ENCODE peak calls at places on chromosomes 3 and 15, in eight cellular contexts. Y, G, L, K, A, H, Z and V are unnamed samples.

GRCh38 chr3:65605876-65606432 is 432.8 kb downstream of the MAGI1 start:
- DNase-seq in Y (no peak), G (no peak), L (no peak), K (no peak), A (no peak), H (no peak), Z (no peak), V (no peak)

GRCh38 chr3:184082465-184082864 is 14.4 kb upstream of the HTR3E start:
- DNase-seq in Y (no peak), G (no peak), L (no peak), K (no peak), A (no peak), H (no peak), Z (no peak), V (no peak)

GRCh38 chr15:92808611-92809063 is 91.5 kb upstream of the CHD2 start:
- DNase-seq in Y (no peak), G (no peak), L (peak), K (peak), A (no peak), H (no peak), Z (no peak), V (peak)

GRCh38 chr3:148203263-148204010 is 494.3 kb upstream of the AGTR1 start:
- DNase-seq in Y (no peak), G (no peak), L (peak), K (no peak), A (no peak), H (no peak), Z (no peak), V (no peak)

GRCh38 chr3:188578579-188579363 is 424.8 kb downstream of the LPP start:
- DNase-seq in Y (no peak), G (no peak), L (no peak), K (peak), A (peak), H (no peak), Z (no peak), V (no peak)

GRCh38 chr15:69544349-69545113 is 91.9 kb downstream of the RPLP1 start:
- DNase-seq in Y (no peak), G (no peak), L (no peak), K (no peak), A (no peak), H (no peak), Z (no peak), V (no peak)

GRCh38 chr3:12273045-12273695 is 15.7 kb upstream of the PPARG start:
- DNase-seq in Y (no peak), G (no peak), L (no peak), K (no peak), A (no peak), H (no peak), Z (no peak), V (no peak)

GRCh38 chr3:95408464-95408862 is 1345.6 kb downstream of the NSUN3 start:
- DNase-seq in Y (no peak), G (no peak), L (no peak), K (no peak), A (no peak), H (no peak), Z (no peak), V (no peak)

GRCh38 chr3:129602730-129603560 is 3.5 kb downstream of the PLXND1 start:
- DNase-seq in Y (no peak), G (no peak), L (no peak), K (peak), A (peak), H (no peak), Z (no peak), V (no peak)

GRCh38 chr15:90002428-90002844 is 1.3 kb downstream of the ZNF710 start:
- DNase-seq in Y (peak), G (no peak), L (peak), K (peak), A (peak), H (no peak), Z (peak), V (peak)

GRCh38 chr3:185606191-185606590 is 20.1 kb downstream of the SENP2 start:
- DNase-seq in Y (no peak), G (no peak), L (no peak), K (no peak), A (no peak), H (no peak), Z (no peak), V (no peak)

GRCh38 chr3:5136619-5137429 is 14.7 kb downstream of the ARL8B start:
- DNase-seq in Y (no peak), G (no peak), L (no peak), K (no peak), A (peak), H (no peak), Z (peak), V (peak)

GRCh38 chr3:104825116-104825515 is 541.6 kb upstream of the ALCAM start:
- DNase-seq in Y (no peak), G (no peak), L (peak), K (no peak), A (no peak), H (no peak), Z (no peak), V (no peak)

GRCh38 chr3:72848703-72849081 is 447 bp upstream of the SHQ1 start:
- DNase-seq in Y (no peak), G (no peak), L (no peak), K (no peak), A (peak), H (no peak), Z (no peak), V (peak)

GRCh38 chr3:150370129-150370602 is 37.9 kb upstream of the TSC22D2 start:
- DNase-seq in Y (no peak), G (peak), L (no peak), K (no peak), A (no peak), H (peak), Z (no peak), V (no peak)

GRCh38 chr3:160259589-160259988 is 34.4 kb downstream of the C3orf80 start:
- DNase-seq in Y (no peak), G (no peak), L (no peak), K (no peak), A (no peak), H (no peak), Z (no peak), V (no peak)

GRCh38 chr3:140724856-140725812 is 47.3 kb downstream of the TRIM42 start:
- DNase-seq in Y (no peak), G (no peak), L (no peak), K (no peak), A (no peak), H (no peak), Z (no peak), V (no peak)

GRCh38 chr3:127089487-127090145 is 103.3 kb upstream of the PRR23E start:
- DNase-seq in Y (no peak), G (no peak), L (no peak), K (no peak), A (no peak), H (no peak), Z (no peak), V (no peak)

GRCh38 chr3:169678122-169678521 is 14.6 kb upstream of the MECOM start:
- DNase-seq in Y (peak), G (no peak), L (no peak), K (no peak), A (no peak), H (no peak), Z (no peak), V (no peak)

GRCh38 chr3:37603722-37604121 is 258.0 kb upstream of the CTDSPL start:
- DNase-seq in Y (no peak), G (no peak), L (no peak), K (no peak), A (no peak), H (no peak), Z (no peak), V (no peak)

GRCh38 chr3:48428863-48429415 is 947 bp downstream of the PLXNB1 start:
- DNase-seq in Y (no peak), G (no peak), L (no peak), K (peak), A (peak), H (no peak), Z (peak), V (no peak)

GRCh38 chr15:39357478-39358268 is 223.2 kb upstream of the THBS1 start:
- DNase-seq in Y (no peak), G (no peak), L (no peak), K (no peak), A (no peak), H (no peak), Z (no peak), V (no peak)

GRCh38 chr15:62928242-62928995 is 114.1 kb upstream of the TPM1 start:
- DNase-seq in Y (no peak), G (no peak), L (no peak), K (no peak), A (peak), H (peak), Z (no peak), V (no peak)

GRCh38 chr3:113894927-113895326 is 52.9 kb upstream of the ZDHHC23 start:
- DNase-seq in Y (no peak), G (no peak), L (no peak), K (no peak), A (no peak), H (no peak), Z (no peak), V (no peak)